ENCODE peak calls at places on chromosomes 12 and 14, in eight cellular contexts. T, V, A, Z, E, W, Y and K are unnamed samples. For H3K4me1, the result is how much of the 10 kb centered on the place peaks cover.

GRCh38 chr12:92582888-92583287 is 119.9 kb upstream of the PLEKHG7 start:
- DNase-seq in V (no peak), Z (no peak), E (no peak), T (no peak), A (no peak), Y (no peak), W (no peak), K (no peak)

GRCh38 chr12:64780531-64781373 is 21.5 kb upstream of the GNS start:
- DNase-seq in A (peak), Z (peak), W (peak), T (peak), V (no peak), Y (peak), E (peak), K (no peak)

GRCh38 chr12:77179515-77179914 is 114.1 kb upstream of the E2F7 start:
- DNase-seq in A (no peak), Z (no peak), V (no peak), T (no peak), Y (no peak), W (no peak), E (no peak), K (no peak)

GRCh38 chr14:105745433-105746123 is 219.2 kb downstream of the TMEM121 start:
- DNase-seq in Y (peak), E (no peak), Z (no peak), W (no peak), V (no peak), A (no peak), T (no peak), K (peak)

GRCh38 chr14:72678360-72678759 is 215.5 kb downstream of the DPF3 start:
- DNase-seq in Y (no peak), W (no peak), V (peak), T (no peak), E (no peak), A (no peak), Z (no peak), K (no peak)

GRCh38 chr12:46886541-46887041 is 60.8 kb upstream of the SLC38A4 start:
- DNase-seq in Y (no peak), E (no peak), T (no peak), A (no peak), V (peak), Z (no peak), W (no peak), K (no peak)

GRCh38 chr12:12376636-12377448 is 20.0 kb downstream of the BORCS5 start:
- DNase-seq in E (no peak), V (peak), Y (no peak), Z (peak), A (no peak), T (no peak), W (peak), K (no peak)

GRCh38 chr12:53191885-53192530 is 11.3 kb upstream of the CSAD start:
- DNase-seq in T (no peak), V (no peak), Y (no peak), E (no peak), Z (no peak), A (no peak), W (no peak), K (no peak)

GRCh38 chr14:68758301-68758700 is 34.6 kb downstream of the ZFP36L1 start:
- DNase-seq in E (no peak), V (no peak), Y (no peak), Z (no peak), T (no peak), W (no peak), A (no peak), K (no peak)

GRCh38 chr14:97074860-97075259 is 277.7 kb downstream of the VRK1 start:
- DNase-seq in A (no peak), W (no peak), Y (no peak), T (no peak), V (no peak), E (no peak), Z (no peak), K (no peak)

GRCh38 chr12:18872770-18873169 is 134.9 kb downstream of the CAPZA3 start:
- DNase-seq in E (no peak), A (no peak), Y (no peak), T (no peak), W (no peak), V (no peak), Z (no peak), K (no peak)

GRCh38 chr14:90722590-90722989 is 93.6 kb downstream of the TTC7B start:
- DNase-seq in W (no peak), E (no peak), T (no peak), Y (no peak), A (no peak), Z (no peak), V (no peak), K (no peak)

GRCh38 chr12:131454418-131455217 is 256.3 kb upstream of the SFSWAP start:
- DNase-seq in Z (no peak), Y (peak), W (no peak), T (peak), E (no peak), V (no peak), A (peak), K (no peak)

GRCh38 chr14:21015312-21015711 is 9.5 kb downstream of the NDRG2 start:
- DNase-seq in V (no peak), A (no peak), Z (no peak), T (no peak), Y (no peak), E (no peak), W (no peak), K (no peak)

GRCh38 chr12:6090786-6091185 is 33.7 kb downstream of the VWF start:
- DNase-seq in Z (peak), Y (no peak), T (no peak), V (peak), E (peak), A (no peak), W (no peak), K (no peak)

GRCh38 chr14:69822456-69822855 is 25.4 kb upstream of the SLC10A1 start:
- DNase-seq in V (no peak), Y (no peak), E (no peak), W (no peak), A (no peak), T (no peak), Z (no peak), K (no peak)

GRCh38 chr12:80420075-80420474 is 24.0 kb upstream of the PTPRQ start:
- DNase-seq in T (no peak), W (no peak), A (no peak), Y (no peak), V (no peak), Z (no peak), E (no peak), K (no peak)

GRCh38 chr14:71166434-71166833 is 259.2 kb downstream of the PCNX1 start:
- DNase-seq in V (peak), A (no peak), Y (no peak), T (no peak), W (no peak), E (no peak), Z (no peak), K (peak)

GRCh38 chr12:24795699-24796385 is 153.1 kb downstream of the BCAT1 start:
- DNase-seq in V (no peak), T (no peak), E (no peak), W (no peak), Y (no peak), A (no peak), Z (no peak), K (no peak)

GRCh38 chr12:52846356-52846970 is 2.3 kb downstream of the KRT78 start:
- DNase-seq in W (no peak), E (no peak), V (no peak), T (no peak), Z (no peak), Y (no peak), A (no peak), K (no peak)

GRCh38 chr14:89040080-89040437 is 215.6 kb downstream of the TTC8 start:
- DNase-seq in Z (no peak), Y (no peak), E (no peak), A (no peak), W (no peak), V (no peak), T (no peak), K (no peak)

GRCh38 chr14:99542566-99542965 is 61.4 kb downstream of the CCNK start:
- DNase-seq in Y (no peak), E (no peak), Z (no peak), A (no peak), V (no peak), W (no peak), T (no peak), K (no peak)

GRCh38 chr14:50085570-50086315 is 30.6 kb downstream of the VCPKMT start:
- DNase-seq in A (no peak), E (no peak), Z (no peak), W (no peak), T (no peak), V (peak), Y (no peak), K (no peak)

GRCh38 chr14:90699016-90699415 is 117.2 kb downstream of the TTC7B start:
- DNase-seq in W (no peak), Z (no peak), V (no peak), A (no peak), E (no peak), Y (no peak), T (no peak), K (no peak)

GRCh38 chr14:78245238-78245637 is 75.1 kb downstream of the NRXN3 start:
- DNase-seq in V (no peak), A (no peak), E (no peak), Y (no peak), Z (no peak), T (peak), W (no peak), K (no peak)

GRCh38 chr12:100289011-100289410 is 22.0 kb downstream of the SCYL2 start:
- DNase-seq in T (no peak), Z (no peak), E (no peak), W (no peak), V (no peak), A (no peak), Y (no peak), K (no peak)

DNA sequence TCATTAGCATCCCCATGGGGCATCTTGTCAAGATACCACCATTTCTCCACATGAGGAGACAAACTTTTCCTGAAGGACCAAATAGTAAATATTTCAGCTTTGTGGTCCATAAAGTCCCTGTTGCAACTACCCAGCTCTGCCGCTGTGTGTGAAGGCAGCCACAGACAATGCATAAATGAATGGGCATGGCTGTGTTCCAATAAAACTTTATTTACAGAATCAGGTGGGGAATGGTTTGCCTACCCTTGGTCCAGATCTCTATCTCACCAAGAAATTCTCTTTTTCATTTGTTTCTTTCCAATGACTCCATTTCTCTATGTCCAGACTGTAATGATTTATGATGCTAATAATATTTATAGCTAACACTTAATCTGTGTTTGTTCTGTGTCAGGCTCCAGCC is 409.3 kb upstream of the TBX3 start:
- DNase-seq in Z (no peak), V (no peak), W (no peak), E (no peak), A (no peak), Y (no peak), T (no peak), K (no peak)
- H3K4me1 ChIP-seq in Z (under half), V (under half), W (under half), E (under half), A (under half), Y (under half), T (under half), K (under half)

GRCh38 chr12:56834886-56835285 is 71.8 kb downstream of the HSD17B6 start:
- DNase-seq in Z (no peak), W (no peak), V (no peak), E (no peak), Y (no peak), T (no peak), A (no peak), K (no peak)

GRCh38 chr12:56839489-56840442 is 76.6 kb downstream of the HSD17B6 start:
- DNase-seq in Z (no peak), E (no peak), T (peak), V (peak), A (peak), W (peak), Y (peak), K (no peak)

GRCh38 chr12:56836317-56836716 is 73.2 kb downstream of the HSD17B6 start:
- DNase-seq in V (no peak), Z (peak), A (peak), W (peak), Y (no peak), T (no peak), E (peak), K (peak)

GRCh38 chr12:56838602-56839488 is 75.7 kb downstream of the HSD17B6 start:
- DNase-seq in A (no peak), T (no peak), W (no peak), V (no peak), Z (no peak), E (no peak), Y (peak), K (no peak)

DNA sequence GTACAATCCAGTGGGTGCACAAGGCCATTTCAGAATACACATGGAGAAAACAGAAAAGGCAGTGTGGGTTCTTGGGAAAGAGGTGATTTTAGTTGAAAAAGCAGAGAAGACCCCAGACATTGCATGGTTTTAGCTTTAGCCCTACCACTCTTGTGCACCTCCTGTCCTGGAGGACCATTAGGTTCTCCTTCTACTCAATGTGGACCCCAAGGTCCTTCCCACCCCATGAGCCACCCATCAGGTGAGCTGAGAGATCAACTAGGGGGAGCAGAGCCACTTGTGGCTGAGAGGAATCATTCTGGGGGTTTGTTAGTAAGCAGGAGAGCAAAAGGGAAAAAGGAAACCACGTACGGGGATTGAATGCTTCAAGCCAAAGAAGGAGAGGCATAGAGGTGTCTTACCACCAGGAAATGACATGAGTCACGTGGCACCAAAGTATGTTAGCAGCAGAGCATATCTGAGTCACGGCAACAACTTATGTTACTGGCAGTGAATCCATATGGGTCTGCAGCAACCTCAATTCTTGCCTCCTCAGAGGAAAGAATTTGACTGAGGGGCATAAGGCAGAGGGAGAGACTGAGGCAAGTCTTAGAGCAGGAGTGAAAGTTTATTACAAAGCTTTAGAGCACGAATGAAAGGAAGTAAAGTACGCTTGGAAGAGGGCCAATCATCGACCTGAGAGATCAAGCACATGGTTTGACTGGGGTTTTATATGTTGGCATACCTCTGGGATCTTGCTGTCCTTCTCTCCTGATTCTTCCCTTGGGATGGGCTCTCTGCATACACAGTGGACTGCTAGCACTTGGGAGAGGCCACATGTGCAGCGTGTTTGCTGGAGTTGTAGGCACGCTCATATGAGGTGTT is 73.9 kb downstream of the HSD17B6 start:
- DNase-seq in A (no peak), E (no peak), Z (no peak), Y (no peak), V (peak), W (no peak), T (no peak), K (no peak)
- H3K4me3 ChIP-seq in A (no peak), E (no peak), Z (no peak), Y (no peak), V (no peak), W (no peak), T (no peak), K (no peak)

GRCh38 chr12:88144546-88145468 is 2.7 kb downstream of the TMTC3 start:
- DNase-seq in T (no peak), W (no peak), Y (no peak), A (no peak), V (no peak), Z (no peak), E (no peak), K (no peak)

GRCh38 chr12:88141425-88141773 is 489 bp downstream of the CEP290 start:
- DNase-seq in W (no peak), Y (no peak), E (no peak), A (no peak), T (no peak), Z (no peak), V (no peak), K (no peak)

GRCh38 chr12:88144037-88144436 is 1.9 kb downstream of the TMTC3 start:
- DNase-seq in Y (no peak), T (no peak), W (no peak), Z (no peak), A (no peak), E (no peak), V (no peak), K (no peak)

GRCh38 chr12:88142610-88142991 is 494 bp downstream of the TMTC3 start:
- DNase-seq in T (peak), A (peak), V (no peak), Y (peak), Z (peak), W (peak), E (peak), K (peak)

DNA sequence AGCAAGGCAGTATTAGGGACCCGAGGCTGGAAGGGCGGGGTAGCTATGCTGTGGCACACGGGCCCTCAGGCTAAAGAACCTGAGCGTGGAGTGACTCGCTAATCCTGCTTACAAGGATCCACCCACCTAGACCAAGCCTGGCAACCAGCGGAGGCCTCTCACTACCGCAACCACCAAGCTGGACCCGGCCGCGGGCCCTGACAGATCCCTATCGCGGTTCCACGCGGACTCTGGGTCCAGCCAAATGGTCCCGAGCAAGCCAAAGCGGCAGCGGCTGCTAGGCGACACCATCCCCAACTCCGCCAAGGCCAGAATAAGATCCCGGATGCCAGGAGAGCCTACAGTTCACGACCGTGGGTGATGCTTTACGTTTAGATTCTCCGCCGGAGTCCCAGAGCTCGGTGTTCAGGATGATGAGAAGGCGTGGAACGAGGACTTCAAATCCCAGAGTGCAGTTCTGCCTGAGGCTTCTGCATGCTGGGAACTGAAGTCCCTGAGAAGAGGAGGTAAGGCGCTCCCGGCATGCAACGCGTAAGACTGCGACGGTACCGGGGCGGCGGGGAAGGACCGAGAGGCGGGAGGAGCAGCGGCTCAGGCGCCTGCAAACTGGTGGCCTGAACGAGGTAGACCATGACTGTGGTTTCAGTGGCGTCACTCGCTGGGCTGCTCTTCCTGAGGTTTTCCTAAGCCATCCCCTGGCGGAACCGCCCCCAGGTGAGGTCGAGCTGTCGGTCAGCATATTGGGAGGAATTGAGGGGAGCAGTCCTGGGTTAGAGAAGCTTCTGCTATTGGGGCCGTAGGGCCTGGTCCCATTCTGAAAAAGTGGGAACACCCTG is at the start of the genes CEP290 and TMTC3:
- DNase-seq in Y (peak), Z (peak), V (peak), T (peak), A (peak), E (peak), W (peak), K (peak)
- TF ChIP-seq POLR2A in Y (peak), Z (peak), V (peak), T (no peak), A (peak), E (peak), W (peak), K (peak)

DNA sequence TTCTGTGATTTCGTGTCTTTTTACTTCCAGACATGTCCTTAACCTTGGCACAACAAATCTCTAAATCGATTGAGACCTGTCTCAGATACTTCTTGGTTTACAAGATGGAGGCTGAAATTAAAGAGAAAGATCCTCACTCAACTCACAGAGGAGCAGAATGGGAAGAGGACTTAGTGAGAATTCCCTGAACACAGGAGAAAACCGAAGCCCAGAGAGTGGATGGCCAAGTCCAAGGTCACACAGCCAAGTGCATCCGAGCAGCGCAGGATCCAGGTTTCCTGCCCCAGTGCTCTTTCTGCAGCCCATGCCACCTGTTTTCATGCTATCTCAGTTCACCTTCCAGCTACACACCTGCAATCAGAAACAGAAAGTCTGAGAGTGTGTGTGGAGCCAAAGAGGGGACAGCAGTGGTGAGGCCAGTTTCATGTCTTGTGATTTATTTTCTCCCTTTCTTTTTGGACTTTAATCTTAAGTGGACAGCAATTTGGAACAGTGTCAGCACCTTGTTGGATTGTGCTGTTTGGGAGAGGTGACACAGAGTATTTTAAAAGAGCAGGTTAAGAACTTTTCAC is 22.9 kb upstream of the TCL1B start:
- DNase-seq in Y (no peak), Z (no peak), A (no peak), T (no peak), W (no peak), E (no peak), V (no peak), K (no peak)
- H3K4me1 ChIP-seq in Y (under half), Z (under half), A (under half), T (under half), W (under half), E (under half), V (under half), K (under half)

GRCh38 chr14:101559624-101560533 is 1.4 kb upstream of the DIO3 start:
- DNase-seq in V (peak), A (peak), T (no peak), Z (peak), Y (peak), E (peak), W (no peak), K (no peak)
- H3K4me3 ChIP-seq in V (no peak), A (peak), T (peak), Z (peak), Y (peak), E (peak), W (peak), K (peak)

DNA sequence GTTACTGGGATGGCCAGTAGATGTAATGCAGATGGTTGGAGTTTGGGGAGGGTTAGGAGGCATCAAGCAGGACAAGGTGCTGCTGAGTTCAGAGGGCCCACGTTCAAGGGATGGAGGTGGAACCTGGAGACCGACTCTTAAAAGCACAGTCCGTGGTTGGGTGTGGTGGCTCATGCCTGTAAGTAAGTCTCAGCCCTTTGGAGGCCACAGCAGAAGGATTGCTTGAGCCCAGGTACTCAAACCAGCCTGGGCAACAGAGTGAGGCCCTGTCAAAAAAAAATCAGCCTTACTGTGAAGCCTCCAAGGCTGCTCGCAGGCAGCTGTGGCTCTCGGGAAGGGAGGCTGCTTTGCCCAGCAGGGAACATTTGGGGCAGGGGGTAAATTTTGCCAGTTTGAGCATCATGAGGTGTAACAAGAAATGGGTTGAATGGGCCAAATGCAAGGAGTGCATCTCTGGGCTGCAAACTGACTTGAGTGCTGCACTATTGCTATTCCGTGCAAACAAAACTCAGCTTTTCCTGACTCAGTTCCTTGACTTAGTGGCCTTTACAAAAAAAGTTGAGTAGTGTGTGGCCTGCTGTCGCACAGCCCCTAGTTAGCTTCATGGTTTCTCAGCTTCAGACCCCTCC is 55.0 kb downstream of the ANAPC7 start:
- DNase-seq in A (no peak), Z (no peak), Y (no peak), V (no peak), W (no peak), E (no peak), T (no peak), K (no peak)
- TF ChIP-seq POLR2A in A (no peak), Z (no peak), Y (no peak), V (no peak), W (no peak), E (no peak), T (no peak), K (no peak)